ENCODE peak calls at places on chromosomes 5 and 9, in seven cellular contexts. One of them, this sample, is unnamed.
A peak's percentile ranks its signal among the peaks of the same experiment; 100 is the strongest.

GRCh38 chr5:96995419-96995818 is 59.5 kb downstream of the LNPEP start:
- DNase-seq in GM12878: no peak
- DNase-seq in HepG2: no peak
- DNase-seq in SK-N-SH: no peak
- DNase-seq in HCT116: no peak
- DNase-seq in K562: no peak
- DNase-seq in H1: no peak
- DNase-seq in this sample: no peak

GRCh38 chr5:172904643-172905345 is 54.4 kb upstream of the RPL26L1 start:
- DNase-seq in GM12878: no peak
- DNase-seq in HepG2: peak; percentile 19
- DNase-seq in SK-N-SH: peak; percentile 58
- DNase-seq in HCT116: peak; percentile 48
- DNase-seq in K562: no peak
- DNase-seq in H1: no peak
- DNase-seq in this sample: no peak

GRCh38 chr9:138103824-138104206 is 226.2 kb downstream of the CACNA1B start:
- DNase-seq in GM12878: no peak
- DNase-seq in HepG2: no peak
- DNase-seq in SK-N-SH: no peak
- DNase-seq in HCT116: no peak
- DNase-seq in K562: no peak
- DNase-seq in H1: peak; percentile 35
- DNase-seq in this sample: no peak

GRCh38 chr5:151038801-151039238 is 18.4 kb downstream of the GPX3 start:
- DNase-seq in GM12878: no peak
- DNase-seq in HepG2: no peak
- DNase-seq in SK-N-SH: no peak
- DNase-seq in HCT116: no peak
- DNase-seq in K562: no peak
- DNase-seq in H1: no peak
- DNase-seq in this sample: no peak

GRCh38 chr5:127957183-127957582 is 126.4 kb upstream of the SLC12A2 start:
- DNase-seq in GM12878: no peak
- DNase-seq in HepG2: peak; percentile 10
- DNase-seq in SK-N-SH: peak; percentile 53
- DNase-seq in HCT116: no peak
- DNase-seq in K562: no peak
- DNase-seq in H1: no peak
- DNase-seq in this sample: no peak

GRCh38 chr5:159772698-159773061 is 143.6 kb upstream of the ADRA1B start:
- DNase-seq in GM12878: no peak
- DNase-seq in HepG2: no peak
- DNase-seq in SK-N-SH: no peak
- DNase-seq in HCT116: no peak
- DNase-seq in K562: no peak
- DNase-seq in H1: no peak
- DNase-seq in this sample: no peak

GRCh38 chr5:95102080-95102479 is 182.8 kb downstream of the MCTP1 start:
- DNase-seq in GM12878: no peak
- DNase-seq in HepG2: no peak
- DNase-seq in SK-N-SH: no peak
- DNase-seq in HCT116: no peak
- DNase-seq in K562: no peak
- DNase-seq in H1: no peak
- DNase-seq in this sample: no peak

GRCh38 chr9:78118742-78119473 is 87.3 kb upstream of the GNAQ start:
- DNase-seq in GM12878: peak; percentile 35
- DNase-seq in HepG2: no peak
- DNase-seq in SK-N-SH: no peak
- DNase-seq in HCT116: no peak
- DNase-seq in K562: no peak
- DNase-seq in H1: no peak
- DNase-seq in this sample: no peak

GRCh38 chr5:135428586-135428985 is 18.6 kb downstream of the DCANP1 start:
- DNase-seq in GM12878: no peak
- DNase-seq in HepG2: no peak
- DNase-seq in SK-N-SH: no peak
- DNase-seq in HCT116: no peak
- DNase-seq in K562: no peak
- DNase-seq in H1: no peak
- DNase-seq in this sample: no peak

GRCh38 chr5:17219431-17219830 is 2.0 kb downstream of the BASP1 start:
- DNase-seq in GM12878: no peak
- DNase-seq in HepG2: no peak
- DNase-seq in SK-N-SH: no peak
- DNase-seq in HCT116: no peak
- DNase-seq in K562: no peak
- DNase-seq in H1: no peak
- DNase-seq in this sample: no peak
- TF ChIP-seq SIN3A in GM12878: peak; percentile 44
- TF ChIP-seq SIN3A in HepG2: no peak
- TF ChIP-seq SIN3A in SK-N-SH: no peak
- TF ChIP-seq SIN3A in HCT116: no peak
- TF ChIP-seq SIN3A in K562: no peak
- TF ChIP-seq SIN3A in H1: no peak
- TF ChIP-seq SIN3A in this sample: no peak

DNA sequence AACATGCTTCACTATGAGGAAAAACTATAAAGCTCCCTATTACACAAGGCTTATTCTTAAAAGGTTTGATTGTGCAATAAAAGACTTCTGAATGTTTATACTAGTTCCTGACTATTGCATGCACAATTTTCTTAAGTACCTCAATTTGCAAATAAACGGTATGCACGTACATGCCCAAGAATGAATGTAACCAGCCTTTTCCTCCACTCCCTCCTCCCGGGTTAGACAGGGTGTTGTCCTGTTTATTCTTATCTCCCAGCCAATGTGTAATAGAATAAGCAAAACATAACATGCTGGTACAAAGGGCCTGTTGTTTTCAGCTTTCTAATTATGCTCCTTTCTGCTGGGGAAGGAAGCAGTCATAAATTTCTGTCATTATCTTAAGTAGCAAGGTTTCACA is 79.1 kb downstream of the AOPEP start:
- DNase-seq in GM12878: peak; percentile 31
- DNase-seq in HepG2: no peak
- DNase-seq in SK-N-SH: peak; percentile 35
- DNase-seq in HCT116: peak; percentile 33
- DNase-seq in K562: no peak
- DNase-seq in H1: no peak
- DNase-seq in this sample: peak; percentile 75
- TF ChIP-seq SIN3A in GM12878: no peak
- TF ChIP-seq SIN3A in HepG2: no peak
- TF ChIP-seq SIN3A in SK-N-SH: no peak
- TF ChIP-seq SIN3A in HCT116: no peak
- TF ChIP-seq SIN3A in K562: no peak
- TF ChIP-seq SIN3A in H1: no peak
- TF ChIP-seq SIN3A in this sample: no peak

GRCh38 chr9:34866614-34867013 is 91.5 kb upstream of the PHF24 start:
- DNase-seq in GM12878: no peak
- DNase-seq in HepG2: no peak
- DNase-seq in SK-N-SH: no peak
- DNase-seq in HCT116: no peak
- DNase-seq in K562: no peak
- DNase-seq in H1: no peak
- DNase-seq in this sample: no peak
- TF ChIP-seq SIN3A in GM12878: no peak
- TF ChIP-seq SIN3A in HepG2: no peak
- TF ChIP-seq SIN3A in SK-N-SH: no peak
- TF ChIP-seq SIN3A in HCT116: no peak
- TF ChIP-seq SIN3A in K562: no peak
- TF ChIP-seq SIN3A in H1: no peak
- TF ChIP-seq SIN3A in this sample: no peak

DNA sequence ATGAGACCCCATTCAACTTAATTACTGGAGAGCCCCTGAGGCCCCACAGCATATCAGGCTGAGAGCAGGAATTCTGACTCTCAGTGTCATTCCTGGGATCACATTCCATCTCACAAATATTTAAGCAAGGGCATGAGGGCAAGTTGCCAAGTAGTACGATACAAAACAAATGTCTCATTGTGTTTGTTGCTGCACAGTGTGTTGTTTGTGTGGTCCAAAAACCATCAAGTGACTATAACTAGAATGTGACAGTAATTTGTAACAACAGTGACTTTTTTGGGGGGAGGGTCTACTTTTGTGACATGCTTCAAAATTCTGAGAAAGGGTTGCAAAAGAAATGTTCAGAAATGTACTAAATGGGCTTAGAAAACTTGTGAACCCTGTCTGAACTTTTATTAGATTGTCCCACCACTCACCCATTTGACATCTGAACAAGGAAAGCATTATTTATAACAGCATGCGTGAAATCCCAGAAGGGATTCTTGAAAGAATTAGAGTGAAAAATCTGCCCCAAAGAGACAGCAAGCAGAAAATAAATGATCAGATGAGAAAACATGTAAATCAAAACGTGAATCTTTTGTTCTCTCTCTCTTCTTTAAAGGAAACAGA is 347.0 kb downstream of the NTRK2 start:
- DNase-seq in GM12878: no peak
- DNase-seq in HepG2: peak; percentile 53
- DNase-seq in SK-N-SH: no peak
- DNase-seq in HCT116: no peak
- DNase-seq in K562: no peak
- DNase-seq in H1: no peak
- DNase-seq in this sample: no peak
- TF ChIP-seq SIN3A in GM12878: no peak
- TF ChIP-seq SIN3A in HepG2: no peak
- TF ChIP-seq SIN3A in SK-N-SH: no peak
- TF ChIP-seq SIN3A in HCT116: no peak
- TF ChIP-seq SIN3A in K562: no peak
- TF ChIP-seq SIN3A in H1: no peak
- TF ChIP-seq SIN3A in this sample: no peak

DNA sequence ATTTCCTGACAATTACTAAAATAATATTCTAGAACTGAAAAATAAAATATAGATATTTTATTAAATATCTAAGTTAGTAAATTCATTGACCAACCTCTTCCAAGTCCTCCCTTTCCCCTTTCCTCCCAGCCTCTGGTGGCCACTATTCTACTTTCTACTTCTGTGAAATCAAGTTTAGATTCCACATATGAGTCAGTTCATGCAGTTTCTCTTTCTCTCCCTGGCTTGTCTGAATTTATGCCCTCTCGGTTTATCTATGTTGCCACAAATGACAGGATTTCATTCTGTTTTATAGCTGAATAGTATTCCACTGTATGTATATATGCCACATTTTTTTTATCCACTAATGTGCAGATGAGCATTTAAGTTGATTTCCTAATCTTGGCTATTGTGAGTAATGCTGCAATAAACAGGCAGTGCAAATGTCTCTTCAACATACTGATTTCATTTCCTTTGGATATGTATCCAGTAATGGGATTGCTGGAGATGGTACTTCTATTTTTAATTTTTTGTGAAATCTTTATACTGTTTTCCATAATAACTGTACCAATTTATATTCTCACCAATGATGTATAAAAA is 52.3 kb downstream of the WDR36 start:
- DNase-seq in GM12878: peak; percentile 31
- DNase-seq in HepG2: no peak
- DNase-seq in SK-N-SH: no peak
- DNase-seq in HCT116: no peak
- DNase-seq in K562: no peak
- DNase-seq in H1: no peak
- DNase-seq in this sample: no peak
- TF ChIP-seq SIN3A in GM12878: no peak
- TF ChIP-seq SIN3A in HepG2: no peak
- TF ChIP-seq SIN3A in SK-N-SH: no peak
- TF ChIP-seq SIN3A in HCT116: no peak
- TF ChIP-seq SIN3A in K562: no peak
- TF ChIP-seq SIN3A in H1: no peak
- TF ChIP-seq SIN3A in this sample: no peak

GRCh38 chr9:109996936-109997580 is 210.9 kb downstream of the C9orf152 start:
- DNase-seq in GM12878: no peak
- DNase-seq in HepG2: no peak
- DNase-seq in SK-N-SH: no peak
- DNase-seq in HCT116: no peak
- DNase-seq in K562: no peak
- DNase-seq in H1: no peak
- DNase-seq in this sample: no peak
- TF ChIP-seq SIN3A in GM12878: no peak
- TF ChIP-seq SIN3A in HepG2: no peak
- TF ChIP-seq SIN3A in SK-N-SH: no peak
- TF ChIP-seq SIN3A in HCT116: no peak
- TF ChIP-seq SIN3A in K562: no peak
- TF ChIP-seq SIN3A in H1: no peak
- TF ChIP-seq SIN3A in this sample: no peak

DNA sequence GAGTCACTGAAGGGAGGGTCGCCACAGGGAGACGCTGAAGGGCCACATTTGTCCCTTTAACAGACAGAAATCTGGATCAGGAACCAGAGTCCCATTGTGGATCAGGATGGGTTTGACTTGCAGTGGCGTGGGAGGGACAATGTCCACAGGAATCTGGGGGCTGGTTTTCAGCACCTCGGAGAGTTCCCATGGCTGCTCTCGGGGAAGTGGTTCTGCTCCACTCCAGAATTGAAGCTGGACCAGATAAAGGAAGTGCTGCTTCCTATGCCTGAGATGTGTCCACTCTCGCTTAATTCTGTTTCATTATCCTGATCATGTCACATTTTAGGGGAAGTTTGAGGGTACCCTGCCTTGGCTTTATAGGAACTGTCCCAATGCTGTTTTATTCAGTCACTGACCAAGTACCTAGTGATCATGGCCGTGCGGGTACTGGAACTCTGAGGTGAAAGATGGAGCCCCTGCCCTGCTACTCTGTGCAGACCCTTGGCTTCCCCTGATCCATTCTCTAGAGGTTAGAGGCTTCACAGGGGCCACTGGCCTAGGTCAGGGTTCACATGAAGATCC is 28.7 kb downstream of the ENHO start:
- DNase-seq in GM12878: no peak
- DNase-seq in HepG2: no peak
- DNase-seq in SK-N-SH: no peak
- DNase-seq in HCT116: no peak
- DNase-seq in K562: peak; percentile 47
- DNase-seq in H1: peak; percentile 84
- DNase-seq in this sample: no peak
- TF ChIP-seq SIN3A in GM12878: no peak
- TF ChIP-seq SIN3A in HepG2: no peak
- TF ChIP-seq SIN3A in SK-N-SH: no peak
- TF ChIP-seq SIN3A in HCT116: no peak
- TF ChIP-seq SIN3A in K562: no peak
- TF ChIP-seq SIN3A in H1: peak; percentile 70
- TF ChIP-seq SIN3A in this sample: no peak

DNA sequence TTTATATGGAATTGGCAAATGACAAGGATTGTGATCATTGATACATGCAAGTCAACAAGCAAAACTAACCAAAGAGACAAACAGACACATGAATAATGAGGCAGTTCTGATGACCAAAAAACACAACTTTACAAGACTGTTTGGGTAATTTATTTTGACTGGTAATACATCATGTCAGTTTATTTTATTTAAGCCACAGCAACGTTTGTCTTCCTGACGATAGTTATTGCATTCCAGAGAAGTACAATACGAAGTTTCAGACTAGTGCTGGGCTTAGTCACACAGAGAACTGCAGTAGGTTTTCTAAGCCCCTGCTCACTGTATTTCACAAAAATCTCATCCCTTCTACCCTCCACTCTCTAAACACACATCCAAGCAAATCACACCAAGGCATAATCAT is 514.2 kb downstream of the RAB3C start:
- DNase-seq in GM12878: no peak
- DNase-seq in HepG2: no peak
- DNase-seq in SK-N-SH: no peak
- DNase-seq in HCT116: no peak
- DNase-seq in K562: no peak
- DNase-seq in H1: no peak
- DNase-seq in this sample: no peak
- TF ChIP-seq SIN3A in GM12878: no peak
- TF ChIP-seq SIN3A in HepG2: no peak
- TF ChIP-seq SIN3A in SK-N-SH: no peak
- TF ChIP-seq SIN3A in HCT116: no peak
- TF ChIP-seq SIN3A in K562: no peak
- TF ChIP-seq SIN3A in H1: no peak
- TF ChIP-seq SIN3A in this sample: no peak